ENCODE peak calls at places on chromosomes 1 and 21, in eight cellular contexts. W, U, B, C, O, A, I and X are unnamed samples.
A peak's percentile ranks its signal among the peaks of the same experiment; 100 is the strongest.

GRCh38 chr1:85544689-85545203 is 35.8 kb upstream of the CCN1 start:
- ATAC-seq in I (peak; percentile 28), A (peak; percentile 38), U (peak; percentile 48), O (no peak), C (no peak), W (peak; percentile 23), B (no peak), X (no peak)

GRCh38 chr1:169999357-169999756 is 75.1 kb downstream of the KIFAP3 start:
- ATAC-seq in O (no peak), I (no peak), B (no peak), A (peak; percentile 27), U (no peak), W (peak; percentile 25), C (no peak), X (no peak)

GRCh38 chr1:230858918-230859819 is 9.2 kb downstream of the C1orf198 start:
- ATAC-seq in C (no peak), I (peak; percentile 53), A (peak; percentile 57), W (no peak), O (no peak), B (no peak), U (no peak), X (no peak)

GRCh38 chr1:228792601-228793000 is 57.3 kb downstream of the RHOU start:
- ATAC-seq in U (peak; percentile 36), I (no peak), B (no peak), W (peak; percentile 73), C (no peak), A (peak; percentile 30), O (no peak), X (no peak)

GRCh38 chr1:47969478-47969877 is 27.7 kb downstream of the TRABD2B start:
- ATAC-seq in I (no peak), C (no peak), W (no peak), B (no peak), O (no peak), A (no peak), U (no peak), X (no peak)

GRCh38 chr1:201019321-201019977 is 4.1 kb downstream of the KIF21B start:
- ATAC-seq in I (peak; percentile 23), B (peak; percentile 75), W (no peak), O (peak; percentile 74), A (peak; percentile 36), C (peak; percentile 80), U (no peak), X (peak; percentile 87)

GRCh38 chr1:24199291-24199900 is 12.3 kb upstream of the IFNLR1 start:
- ATAC-seq in C (peak; percentile 80), O (peak; percentile 71), I (peak; percentile 67), U (peak; percentile 60), W (peak; percentile 74), B (peak; percentile 74), A (peak; percentile 73), X (peak; percentile 77)

GRCh38 chr1:111720977-111721670 is 18.1 kb downstream of the INKA2 start:
- ATAC-seq in I (no peak), B (no peak), O (no peak), U (peak; percentile 31), A (no peak), C (peak; percentile 6), W (no peak), X (no peak)

GRCh38 chr21:16517380-16517779 is 787.6 kb downstream of the USP25 start:
- ATAC-seq in I (no peak), C (no peak), U (no peak), B (no peak), A (no peak), W (no peak), O (no peak), X (no peak)

GRCh38 chr1:209825591-209826433 is 2.0 kb upstream of the UTP25 start:
- ATAC-seq in U (no peak), C (no peak), O (no peak), I (no peak), B (no peak), A (no peak), W (no peak), X (no peak)

GRCh38 chr1:226046240-226046639 is 16.3 kb upstream of the H3-3A start:
- ATAC-seq in B (no peak), C (no peak), U (peak; percentile 91), A (no peak), I (no peak), O (no peak), W (no peak), X (no peak)